ENCODE peak calls at places on chromosomes 1 and 21, in seven cellular contexts. K is natural killer cell, I is pons, M is substantia nigra, Q is fibroblast of mammary gland, R is NCI-H2227 treated with DMSO at 0.1 percent for 48 hours, J is epithelial cell of prostate. P is an unnamed sample.

GRCh38 chr1:71667224-71667623 is 586.4 kb upstream of the ZRANB2 start:
- DNase-seq in M (no peak), I (no peak), R (no peak), J (no peak), Q (peak; percentile 53), K (no peak), P (no peak)

GRCh38 chr1:229841230-229841629 is 215.2 kb downstream of the URB2 start:
- DNase-seq in R (no peak), J (peak; percentile 79), I (no peak), K (no peak), M (no peak), Q (no peak), P (no peak)

GRCh38 chr1:61082336-61083013 is at the start of gene NFIA:
- DNase-seq in R (peak; percentile 57), I (peak; percentile 62), Q (peak; percentile 79), K (peak; percentile 20), J (no peak), M (peak; percentile 63), P (peak; percentile 62)

GRCh38 chr21:45600248-45600647 is 43.3 kb upstream of the PCBP3 start:
- DNase-seq in I (no peak), R (no peak), Q (no peak), M (no peak), J (no peak), K (no peak), P (no peak)

GRCh38 chr1:111372336-111372965 is 55.1 kb downstream of the OVGP1 start:
- DNase-seq in R (no peak), J (no peak), Q (no peak), I (peak; percentile 6), K (no peak), M (peak; percentile 36), P (no peak)

GRCh38 chr1:183645453-183646024 is 7.6 kb downstream of the APOBEC4 start:
- DNase-seq in Q (no peak), K (no peak), R (no peak), J (no peak), I (no peak), M (no peak), P (no peak)

GRCh38 chr1:171645553-171646336 is 6.7 kb downstream of the MYOC start:
- DNase-seq in J (no peak), R (no peak), M (peak; percentile 31), Q (peak; percentile 86), K (no peak), I (peak; percentile 56), P (peak; percentile 42)

GRCh38 chr1:19313636-19313959 is 1.5 kb downstream of the SLC66A1 start:
- DNase-seq in M (no peak), Q (no peak), J (no peak), K (no peak), I (no peak), R (no peak), P (no peak)

GRCh38 chr1:115060501-115060900 is 28.8 kb downstream of the TSPAN2 start:
- DNase-seq in M (no peak), J (no peak), K (no peak), I (no peak), R (no peak), Q (no peak), P (no peak)

GRCh38 chr1:29559055-29559454 is 322.7 kb downstream of the PTPRU start:
- DNase-seq in Q (no peak), M (no peak), K (no peak), J (no peak), R (no peak), I (no peak), P (no peak)

GRCh38 chr1:94648225-94649007 is 106.9 kb upstream of the F3 start:
- DNase-seq in I (no peak), K (no peak), Q (peak; percentile 99), R (no peak), J (peak; percentile 97), M (no peak), P (peak; percentile 95)

GRCh38 chr1:214454619-214455396 is 96.6 kb downstream of the PTPN14 start:
- DNase-seq in Q (peak; percentile 88), R (no peak), J (no peak), M (no peak), I (no peak), K (no peak), P (peak; percentile 52)

GRCh38 chr1:74733616-74734484 is 898 bp downstream of the TYW3 start:
- DNase-seq in K (peak; percentile 19), I (peak; percentile 90), M (peak; percentile 15), R (peak; percentile 71), J (peak; percentile 27), Q (peak; percentile 82), P (peak; percentile 86)

GRCh38 chr21:16330340-16331319 is 600.8 kb downstream of the USP25 start:
- DNase-seq in Q (peak; percentile 89), I (peak; percentile 98), R (peak; percentile 92), M (no peak), J (no peak), K (no peak), P (peak; percentile 87)

GRCh38 chr1:88701275-88701674 is 17.2 kb downstream of the PKN2 start:
- DNase-seq in M (no peak), I (peak; percentile 60), K (no peak), J (no peak), Q (no peak), R (no peak), P (no peak)

GRCh38 chr1:46595127-46595526 is 8.9 kb downstream of the MKNK1 start:
- DNase-seq in J (no peak), I (peak; percentile 82), M (peak; percentile 31), Q (peak; percentile 30), K (no peak), R (no peak), P (no peak)

GRCh38 chr1:245704765-245705164 is 550.0 kb downstream of the KIF26B start:
- DNase-seq in Q (peak; percentile 71), K (no peak), I (no peak), R (no peak), J (no peak), M (no peak), P (peak; percentile 70)

GRCh38 chr1:234435620-234436019 is 43.4 kb downstream of the TARBP1 start:
- DNase-seq in K (no peak), Q (no peak), I (no peak), M (no peak), R (no peak), J (no peak), P (no peak)

GRCh38 chr21:40631201-40631600 is 215.8 kb downstream of the DSCAM start:
- DNase-seq in K (no peak), Q (no peak), J (no peak), R (no peak), I (no peak), M (no peak), P (peak; percentile 57)

GRCh38 chr1:170063109-170063826 is 11.2 kb downstream of the KIFAP3 start:
- DNase-seq in J (peak; percentile 60), R (no peak), M (no peak), I (no peak), K (no peak), Q (peak; percentile 60), P (no peak)

GRCh38 chr1:110235839-110236682 is 25.9 kb downstream of the KCNC4 start:
- DNase-seq in I (no peak), K (no peak), Q (peak; percentile 78), J (peak; percentile 97), M (no peak), R (no peak), P (no peak)

GRCh38 chr1:62425041-62425440 is 11.8 kb upstream of the USP1 start:
- DNase-seq in R (no peak), K (no peak), I (no peak), Q (no peak), M (no peak), J (no peak), P (no peak)

GRCh38 chr1:192589813-192590212 is 14.2 kb downstream of the RGS1 start:
- DNase-seq in K (no peak), J (no peak), M (no peak), I (no peak), Q (peak; percentile 24), R (no peak), P (no peak)

GRCh38 chr1:117635805-117636204 is 30.0 kb downstream of the TENT5C start:
- DNase-seq in I (no peak), R (no peak), K (no peak), Q (no peak), M (no peak), J (no peak), P (no peak)

GRCh38 chr1:97243973-97244560 is 522.5 kb downstream of the PTBP2 start:
- DNase-seq in R (no peak), K (no peak), Q (peak; percentile 50), M (no peak), J (no peak), I (peak; percentile 69), P (peak; percentile 31)

GRCh38 chr21:27320868-27321267 is 354.0 kb upstream of the ADAMTS5 start:
- DNase-seq in K (no peak), I (peak; percentile 73), Q (no peak), M (no peak), J (no peak), R (no peak), P (no peak)

GRCh38 chr1:206694551-206695124 is 9.9 kb downstream of the MAPKAPK2 start:
- DNase-seq in J (no peak), Q (no peak), M (no peak), I (no peak), R (no peak), K (no peak), P (no peak)

GRCh38 chr1:147542549-147542857 is 1.2 kb downstream of the BCL9 start:
- DNase-seq in Q (no peak), M (no peak), I (peak; percentile 38), K (no peak), J (no peak), R (no peak), P (peak; percentile 26)

GRCh38 chr1:29669912-29670311 is 433.6 kb downstream of the PTPRU start:
- DNase-seq in R (no peak), J (no peak), I (no peak), M (no peak), Q (no peak), K (peak; percentile 7), P (no peak)

GRCh38 chr1:37458551-37458950 is 15.8 kb upstream of the ZC3H12A start:
- DNase-seq in K (no peak), I (no peak), M (no peak), Q (no peak), R (no peak), J (no peak), P (no peak)

GRCh38 chr1:226649780-226650179 is 89.3 kb downstream of the ITPKB start:
- DNase-seq in Q (peak; percentile 50), J (no peak), I (peak; percentile 59), R (no peak), K (no peak), M (no peak), P (no peak)

GRCh38 chr1:163315773-163316374 is 5.9 kb upstream of the NUF2 start:
- DNase-seq in R (peak; percentile 27), I (peak; percentile 43), K (no peak), J (no peak), M (no peak), Q (peak; percentile 69), P (peak; percentile 62)

GRCh38 chr1:212514782-212515181 is 82.1 kb downstream of the NENF start:
- DNase-seq in M (peak; percentile 29), J (no peak), Q (no peak), K (no peak), R (no peak), I (no peak), P (peak; percentile 42)

GRCh38 chr1:147892731-147893214 is 9.8 kb upstream of the GJA8 start:
- DNase-seq in Q (peak; percentile 63), I (peak; percentile 66), M (peak; percentile 20), R (peak; percentile 43), J (no peak), K (no peak), P (peak; percentile 71)

GRCh38 chr1:162003061-162003824 is 20.4 kb downstream of the OLFML2B start:
- DNase-seq in M (no peak), J (no peak), I (no peak), K (no peak), R (peak; percentile 26), Q (peak; percentile 99), P (peak; percentile 98)

GRCh38 chr1:57357462-57357861 is 66.4 kb downstream of the DAB1 start:
- DNase-seq in R (no peak), I (no peak), M (no peak), J (no peak), K (no peak), Q (no peak), P (no peak)

P was measured in astrocyte of the hippocampus.